ENCODE peak calls at places on chromosomes 2 and 18, in six cellular contexts. E, S, F, I, O and P are unnamed samples. For H3K9me3, the result is how much of the 10 kb centered on the place peaks cover.

GRCh38 chr18:23824235-23824634 is 135.0 kb downstream of the LAMA3 start:
- DNase-seq in E (no peak), S (no peak), F (no peak), I (no peak), O (no peak), P (no peak)

GRCh38 chr2:152483276-152483996 is 148.5 kb downstream of the FMNL2 start:
- DNase-seq in E (no peak), S (no peak), F (peak), I (no peak), O (no peak), P (no peak)

GRCh38 chr2:15976334-15976733 is 36.0 kb downstream of the MYCN start:
- DNase-seq in E (no peak), S (no peak), F (no peak), I (no peak), O (no peak), P (no peak)

GRCh38 chr2:153163055-153163454 is 315.5 kb downstream of the RPRM start:
- DNase-seq in E (peak), S (no peak), F (peak), I (no peak), O (no peak), P (no peak)

GRCh38 chr2:110221938-110222337 is 9.6 kb upstream of the MTLN start:
- DNase-seq in E (no peak), S (no peak), F (no peak), I (no peak), O (no peak), P (no peak)

GRCh38 chr18:79203017-79203605 is 133.9 kb downstream of the ATP9B start:
- DNase-seq in E (no peak), S (no peak), F (no peak), I (no peak), O (no peak), P (no peak)

GRCh38 chr18:76228716-76229115 is 266.3 kb downstream of the ZNF516 start:
- DNase-seq in E (no peak), S (no peak), F (no peak), I (no peak), O (no peak), P (no peak)

GRCh38 chr2:90207454-90208058 is 1516.1 kb downstream of the RPIA start:
- DNase-seq in E (no peak), S (no peak), F (peak), I (no peak), O (no peak), P (no peak)

GRCh38 chr18:3217930-3218647 is 1.7 kb downstream of the MYOM1 start:
- DNase-seq in E (peak), S (no peak), F (peak), I (no peak), O (peak), P (no peak)

GRCh38 chr18:55402731-55403405 is 185.1 kb downstream of the TCF4 start:
- DNase-seq in E (no peak), S (no peak), F (no peak), I (no peak), O (no peak), P (no peak)

GRCh38 chr18:27604583-27604982 is 419.5 kb upstream of the CHST9 start:
- DNase-seq in E (no peak), S (no peak), F (no peak), I (no peak), O (no peak), P (no peak)

GRCh38 chr18:63788447-63789096 is 13.4 kb downstream of the SERPINB7 start:
- DNase-seq in E (no peak), S (no peak), F (peak), I (no peak), O (no peak), P (peak)

GRCh38 chr2:115694651-115695050 is 1252.2 kb downstream of the DPP10 start:
- DNase-seq in E (no peak), S (no peak), F (no peak), I (no peak), O (no peak), P (no peak)

GRCh38 chr2:115691409-115691808 is 1249.0 kb downstream of the DPP10 start:
- DNase-seq in E (no peak), S (no peak), F (no peak), I (no peak), O (no peak), P (no peak)
- H3K9me3 ChIP-seq in E (under half), S (under half), F (under half), I (under half), O (under half), P (under half)

DNA sequence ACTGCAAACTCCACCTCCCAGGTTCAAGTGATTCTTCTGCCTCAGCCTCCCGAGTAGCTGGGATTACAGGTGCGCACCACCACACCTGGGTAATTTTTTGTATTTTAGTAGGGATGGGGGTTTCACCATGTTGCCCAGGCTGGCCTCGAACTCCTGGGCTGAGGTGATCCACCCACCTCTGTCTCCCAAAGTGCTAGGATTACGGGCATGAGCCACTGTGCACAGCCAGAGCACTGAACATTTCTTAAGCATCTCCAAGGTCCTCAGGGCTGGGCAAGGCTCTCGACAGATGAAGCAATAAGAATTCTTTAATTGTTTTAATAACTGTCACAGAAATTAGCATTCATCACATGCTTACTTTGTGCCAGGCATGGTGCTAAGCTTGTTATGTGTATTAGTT is 4.1 kb downstream of the ATOH8 start:
- DNase-seq in E (no peak), S (no peak), F (no peak), I (no peak), O (no peak), P (no peak)
- TF ChIP-seq CTCF in E (no peak), S (no peak), F (no peak), I (no peak), O (no peak), P (no peak)

GRCh38 chr2:119849838-119850565 is 90.3 kb downstream of the PTPN4 start:
- DNase-seq in E (no peak), S (no peak), F (no peak), I (no peak), O (no peak), P (no peak)
- H3K9me3 ChIP-seq in E (under half), S (under half), F (under half), I (under half), O (under half), P (under half)

GRCh38 chr18:62669225-62669624 is 46.1 kb upstream of the PHLPP1 start:
- DNase-seq in E (no peak), S (no peak), F (no peak), I (no peak), O (no peak), P (no peak)

GRCh38 chr18:62670573-62670972 is 44.8 kb upstream of the PHLPP1 start:
- DNase-seq in E (no peak), S (no peak), F (no peak), I (no peak), O (no peak), P (no peak)

GRCh38 chr18:62672600-62672999 is 42.7 kb upstream of the PHLPP1 start:
- DNase-seq in E (no peak), S (no peak), F (no peak), I (no peak), O (no peak), P (no peak)
- TF ChIP-seq CTCF in E (no peak), S (no peak), F (no peak), I (no peak), O (no peak), P (no peak)